ENCODE peak calls at places on chromosomes 1 and 21, in eight cellular contexts. S, D, W, F, Z, N, Y and G are unnamed samples.

GRCh38 chr1:201576914-201577313 is 38.0 kb downstream of the NAV1 start:
- DNase-seq in D (no peak), Y (no peak), W (no peak), Z (no peak), S (no peak), N (no peak), F (no peak), G (no peak)

GRCh38 chr1:38662141-38662540 is 197.4 kb downstream of the RRAGC start:
- DNase-seq in S (no peak), Y (no peak), D (no peak), N (no peak), F (no peak), Z (no peak), W (no peak), G (no peak)

GRCh38 chr1:167173516-167174184 is 47.0 kb upstream of the POU2F1 start:
- DNase-seq in D (no peak), W (peak; percentile 54), F (no peak), S (peak; percentile 38), Z (no peak), Y (no peak), N (no peak), G (no peak)

GRCh38 chr1:114345930-114346479 is 165.0 kb downstream of the TRIM33 start:
- DNase-seq in Z (no peak), Y (no peak), S (peak; percentile 19), N (peak; percentile 71), W (no peak), F (peak; percentile 15), D (peak; percentile 30), G (no peak)

GRCh38 chr21:40049959-40050290 is 182.7 kb downstream of the PCP4 start:
- DNase-seq in S (no peak), Z (no peak), F (no peak), D (no peak), N (no peak), Y (no peak), W (no peak), G (no peak)

GRCh38 chr1:25797939-25798338 is 2.1 kb upstream of the SELENON start:
- DNase-seq in N (no peak), S (no peak), Y (peak; percentile 46), F (peak; percentile 67), D (peak; percentile 65), W (peak; percentile 55), Z (no peak), G (no peak)

GRCh38 chr1:12617901-12618660 is at the start of gene DHRS3:
- DNase-seq in D (peak; percentile 54), Z (no peak), Y (peak; percentile 87), W (peak; percentile 92), F (peak; percentile 73), N (peak; percentile 85), S (peak; percentile 77), G (peak; percentile 73)

GRCh38 chr1:228358039-228358763 is 48.4 kb downstream of the TRIM11 start:
- DNase-seq in W (no peak), Z (no peak), D (no peak), F (no peak), Y (peak; percentile 25), N (no peak), S (no peak), G (no peak)

GRCh38 chr1:154877370-154877974 is 7.4 kb upstream of the KCNN3 start:
- DNase-seq in Y (no peak), W (peak; percentile 78), S (no peak), D (no peak), N (no peak), Z (no peak), F (no peak), G (no peak)

GRCh38 chr1:115118596-115118995 is 29.3 kb upstream of the TSPAN2 start:
- DNase-seq in W (peak; percentile 36), D (no peak), Z (no peak), S (no peak), F (no peak), Y (no peak), N (no peak), G (no peak)

GRCh38 chr1:162062542-162063015 is 6.9 kb upstream of the NOS1AP start:
- DNase-seq in Y (no peak), S (peak; percentile 74), Z (no peak), D (peak; percentile 24), F (no peak), N (no peak), W (no peak), G (no peak)

GRCh38 chr21:26443291-26443690 is 129.8 kb downstream of the CYYR1 start:
- DNase-seq in W (no peak), F (no peak), Y (no peak), S (no peak), D (no peak), N (no peak), Z (no peak), G (no peak)

GRCh38 chr1:155039308-155039669 is 5.7 kb downstream of the DCST1 start:
- DNase-seq in W (no peak), Y (no peak), F (no peak), S (no peak), N (no peak), D (no peak), Z (no peak), G (no peak)

GRCh38 chr1:155981266-155982088 is 3.1 kb upstream of the ARHGEF2 start:
- DNase-seq in N (no peak), Y (peak; percentile 42), Z (no peak), S (peak; percentile 90), D (no peak), F (no peak), W (peak; percentile 93), G (peak; percentile 81)

GRCh38 chr1:26959722-26960624 is at the start of gene KDF1:
- DNase-seq in Z (no peak), F (peak; percentile 43), Y (peak; percentile 37), W (peak; percentile 80), N (no peak), D (no peak), S (no peak), G (peak; percentile 60)

GRCh38 chr1:163035791-163036249 is 33.3 kb upstream of the RGS4 start:
- DNase-seq in N (no peak), D (peak; percentile 21), F (no peak), Z (no peak), S (peak; percentile 34), Y (no peak), W (peak; percentile 80), G (no peak)

GRCh38 chr1:196723325-196724185 is 51.1 kb upstream of the CFHR3 start:
- DNase-seq in Z (no peak), D (peak; percentile 70), S (peak; percentile 3), W (peak; percentile 77), N (no peak), Y (peak; percentile 69), F (no peak), G (no peak)

GRCh38 chr1:93743465-93743864 is 61.8 kb upstream of the BCAR3 start:
- DNase-seq in F (no peak), S (no peak), N (no peak), Z (no peak), D (no peak), Y (no peak), W (no peak), G (no peak)

GRCh38 chr1:11790101-11790879 is 15.5 kb downstream of the MTHFR start:
- DNase-seq in Y (no peak), F (no peak), W (no peak), D (no peak), S (no peak), Z (no peak), N (no peak), G (no peak)

GRCh38 chr1:207069858-207070506 is 16.9 kb downstream of the PFKFB2 start:
- DNase-seq in F (no peak), D (no peak), Y (no peak), Z (no peak), W (no peak), S (no peak), N (no peak), G (no peak)

GRCh38 chr1:13899856-13900255 is 199.9 kb downstream of the PRDM2 start:
- DNase-seq in S (no peak), D (no peak), Z (no peak), F (no peak), Y (no peak), N (no peak), W (peak; percentile 84), G (no peak)

GRCh38 chr1:149848811-149849210 is 50.6 kb upstream of the BOLA1 start:
- DNase-seq in Y (no peak), Z (no peak), D (no peak), N (no peak), S (peak; percentile 12), W (peak; percentile 27), F (no peak), G (peak; percentile 0)

GRCh38 chr1:29237906-29238600 is 1.7 kb downstream of the PTPRU start:
- DNase-seq in W (peak; percentile 42), N (peak; percentile 75), F (peak; percentile 19), Z (no peak), S (peak; percentile 29), D (peak; percentile 68), Y (peak; percentile 13), G (peak; percentile 14)

GRCh38 chr1:107950434-107950833 is 14.5 kb downstream of the VAV3 start:
- DNase-seq in F (no peak), N (no peak), Y (no peak), Z (no peak), S (no peak), D (no peak), W (no peak), G (no peak)

GRCh38 chr21:44529011-44529421 is 11.0 kb downstream of the KRTAP10-1 start:
- DNase-seq in Z (no peak), N (no peak), Y (no peak), W (no peak), D (peak; percentile 14), F (no peak), S (no peak), G (no peak)

GRCh38 chr1:55706397-55706796 is 491.2 kb upstream of the USP24 start:
- DNase-seq in F (no peak), D (no peak), W (no peak), Z (no peak), S (no peak), Y (no peak), N (no peak), G (no peak)

GRCh38 chr1:109808703-109809102 is 45.0 kb upstream of the EPS8L3 start:
- DNase-seq in W (no peak), D (no peak), S (no peak), N (no peak), Y (no peak), F (no peak), Z (no peak), G (no peak)

GRCh38 chr1:109791495-109792040 is 27.8 kb upstream of the EPS8L3 start:
- DNase-seq in D (no peak), F (no peak), S (no peak), W (no peak), N (peak; percentile 38), Z (no peak), Y (no peak), G (no peak)

GRCh38 chr1:160363010-160363409 is 3.9 kb upstream of the NHLH1 start:
- DNase-seq in D (peak; percentile 86), F (no peak), N (no peak), Z (no peak), Y (no peak), S (no peak), W (no peak), G (no peak)

GRCh38 chr21:42031816-42032215 is 21.7 kb upstream of the ZBTB21 start:
- DNase-seq in N (no peak), Z (no peak), W (peak; percentile 37), F (no peak), Y (no peak), S (no peak), D (no peak), G (no peak)

GRCh38 chr1:29448456-29449317 is 212.4 kb downstream of the PTPRU start:
- DNase-seq in F (no peak), N (no peak), Y (no peak), W (no peak), S (no peak), Z (no peak), D (no peak), G (no peak)